ENCODE peak calls at places on chromosomes 11 and 22, in six cellular contexts. W, V, M, A, F and S are unnamed samples.

GRCh38 chr11:7437706-7438105 is 47.6 kb upstream of the OLFML1 start:
- DNase-seq in V (no peak), A (no peak), W (no peak), F (no peak), M (no peak), S (no peak)

GRCh38 chr22:36659762-36660509 is 43.6 kb downstream of the CACNG2 start:
- DNase-seq in A (peak; percentile 91), M (peak; percentile 81), V (peak; percentile 92), F (peak; percentile 99), W (peak; percentile 25), S (no peak)

GRCh38 chr11:78606667-78607066 is 32.0 kb upstream of the NARS2 start:
- DNase-seq in M (no peak), A (no peak), F (no peak), V (no peak), W (no peak), S (no peak)

GRCh38 chr11:77506857-77507256 is 33.0 kb upstream of the PAK1 start:
- DNase-seq in M (no peak), A (no peak), W (no peak), V (no peak), F (peak; percentile 51), S (no peak)

GRCh38 chr11:7851391-7851790 is 54.6 kb upstream of the OR5P2 start:
- DNase-seq in W (no peak), V (no peak), A (no peak), M (no peak), F (no peak), S (no peak)

GRCh38 chr22:20271114-20271994 is 3.2 kb upstream of the RTN4R start:
- DNase-seq in W (no peak), A (no peak), F (no peak), V (peak; percentile 74), M (no peak), S (no peak)

GRCh38 chr11:34621876-34622275 is 983 bp downstream of the EHF start:
- DNase-seq in F (no peak), A (no peak), W (no peak), M (no peak), V (no peak), S (no peak)

GRCh38 chr11:8267831-8268529 is 4.3 kb upstream of the LMO1 start:
- DNase-seq in A (no peak), M (no peak), F (no peak), W (no peak), V (peak; percentile 42), S (no peak)

GRCh38 chr22:31969789-31970489 is 25.6 kb downstream of the YWHAH start:
- DNase-seq in A (peak; percentile 76), M (peak; percentile 68), V (peak; percentile 83), W (no peak), F (peak; percentile 83), S (peak; percentile 89)

GRCh38 chr11:96257972-96258951 is 84.7 kb downstream of the MAML2 start:
- DNase-seq in W (no peak), A (no peak), F (no peak), V (no peak), M (peak; percentile 58), S (peak; percentile 78)

GRCh38 chr11:102546923-102547471 is 16.4 kb upstream of the MMP7 start:
- DNase-seq in V (no peak), W (no peak), A (peak; percentile 64), M (no peak), F (no peak), S (no peak)

GRCh38 chr11:79762271-79762935 is 321.6 kb upstream of the TENM4 start:
- DNase-seq in A (no peak), V (no peak), M (peak; percentile 36), W (no peak), F (no peak), S (peak; percentile 19)

GRCh38 chr22:19879651-19879995 is 24.9 kb upstream of the GNB1L start:
- DNase-seq in W (no peak), A (no peak), F (no peak), V (no peak), M (no peak), S (no peak)

GRCh38 chr11:120254788-120255518 is 15.0 kb downstream of the POU2F3 start:
- DNase-seq in M (no peak), A (no peak), V (no peak), F (no peak), W (no peak), S (no peak)

GRCh38 chr11:73258104-73258684 is 13.9 kb upstream of the P2RY6 start:
- DNase-seq in W (no peak), V (no peak), M (no peak), F (no peak), A (no peak), S (no peak)

GRCh38 chr11:126561327-126561893 is 205.9 kb downstream of the ST3GAL4 start:
- DNase-seq in V (peak; percentile 22), A (no peak), W (no peak), F (peak; percentile 33), M (peak; percentile 65), S (peak; percentile 73)

GRCh38 chr11:12086271-12087074 is 23.9 kb upstream of the MICAL2 start:
- DNase-seq in V (no peak), M (peak; percentile 95), W (no peak), F (peak; percentile 45), A (no peak), S (no peak)

GRCh38 chr11:119433369-119433749 is 10.4 kb upstream of the THY1 start:
- DNase-seq in A (no peak), V (no peak), W (no peak), F (no peak), M (peak; percentile 40), S (no peak)

GRCh38 chr11:122780296-122780949 is 57.9 kb upstream of the CRTAM start:
- DNase-seq in M (no peak), V (no peak), A (no peak), W (no peak), F (no peak), S (no peak)

GRCh38 chr22:49012695-49013094 is 815.0 kb downstream of the BRD1 start:
- DNase-seq in A (no peak), M (no peak), W (no peak), V (no peak), F (no peak), S (no peak)

GRCh38 chr22:49010901-49011300 is 816.8 kb downstream of the BRD1 start:
- DNase-seq in V (no peak), F (no peak), A (no peak), W (no peak), M (no peak), S (no peak)

GRCh38 chr22:49010086-49010863 is 817.4 kb downstream of the BRD1 start:
- DNase-seq in V (no peak), W (no peak), F (no peak), M (no peak), A (no peak), S (no peak)

GRCh38 chr22:49011379-49011768 is 816.3 kb downstream of the BRD1 start:
- DNase-seq in W (no peak), F (no peak), V (no peak), M (no peak), A (no peak), S (no peak)

DNA sequence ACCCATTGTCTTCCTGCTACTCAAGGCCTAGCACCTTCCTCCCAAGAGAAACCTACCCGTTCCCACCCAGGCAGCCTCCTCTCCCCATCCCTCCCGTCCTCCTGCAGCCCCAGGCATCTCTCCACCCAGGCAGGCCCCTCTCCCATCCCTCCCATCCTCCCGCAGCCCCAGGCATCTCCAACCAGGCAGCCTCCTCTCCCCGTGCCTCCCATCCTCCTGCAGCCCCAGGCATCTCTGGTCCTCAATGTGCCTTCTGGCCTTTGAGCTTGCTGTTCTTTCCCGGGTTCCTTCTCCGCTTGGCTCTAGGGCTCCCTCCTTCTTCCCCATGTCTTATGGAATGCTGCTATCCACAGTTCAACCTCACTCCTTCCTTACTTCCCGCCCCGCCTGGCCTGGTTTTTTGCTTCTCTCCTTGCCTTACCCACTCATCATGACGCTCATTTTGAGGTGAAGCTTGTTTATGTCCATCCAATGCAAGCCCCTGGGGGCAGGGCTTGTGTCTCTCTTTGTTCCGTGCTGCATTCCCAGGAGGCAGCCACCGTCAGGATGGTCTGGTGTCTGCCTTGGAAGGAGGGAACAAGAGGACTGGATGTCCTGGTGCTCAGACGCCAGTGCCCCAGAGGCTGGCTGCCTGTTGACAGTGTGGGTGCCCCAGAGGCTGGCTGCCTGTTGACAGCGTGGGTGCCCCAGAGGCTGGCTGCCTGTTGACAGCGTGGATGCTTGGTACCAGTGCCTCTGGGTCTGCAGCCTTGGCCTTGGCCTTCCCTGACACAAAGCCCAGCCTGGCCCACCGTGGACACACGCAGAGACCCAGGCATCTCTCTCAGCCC is 815.7 kb downstream of the BRD1 start:
- DNase-seq in A (no peak), F (no peak), W (no peak), M (no peak), V (no peak), S (no peak)
- H3K27me3 ChIP-seq in A (no peaks in the 10 kb centered on the region), F (peaks cover 99% of the 10 kb centered on the region), W (no peaks in the 10 kb centered on the region), M (no peaks in the 10 kb centered on the region), V (no peaks in the 10 kb centered on the region), S (peaks cover 86% of the 10 kb centered on the region)

DNA sequence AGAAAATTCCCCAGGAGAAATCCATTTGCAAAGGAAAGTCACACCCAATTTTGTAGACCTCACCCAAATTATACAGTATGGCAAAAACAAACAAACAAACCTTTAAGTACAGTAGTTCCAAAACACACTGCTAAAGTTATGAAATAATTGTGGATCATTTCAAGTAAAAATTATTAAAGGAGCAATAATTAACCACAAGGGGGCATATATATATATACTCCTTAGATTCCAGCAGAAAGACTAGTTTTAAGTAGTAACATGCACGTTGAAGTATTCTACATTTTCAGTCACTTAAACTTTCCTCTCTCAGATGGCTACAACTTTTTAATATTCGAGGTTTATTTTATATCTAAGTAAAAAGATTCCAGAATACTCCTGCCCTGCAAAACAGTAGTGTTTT is 26.8 kb downstream of the RNF141 start:
- DNase-seq in F (no peak), W (no peak), A (no peak), M (peak; percentile 68), V (no peak), S (no peak)
- TF ChIP-seq CTCF in F (peak; percentile 60), W (peak; percentile 57), A (no peak), M (no peak), V (peak; percentile 15), S (peak; percentile 34)

GRCh38 chr11:2549080-2549479 is 104.3 kb downstream of the KCNQ1 start:
- DNase-seq in M (no peak), A (no peak), V (no peak), F (no peak), W (no peak), S (no peak)

GRCh38 chr11:2549876-2550605 is 105.2 kb downstream of the KCNQ1 start:
- DNase-seq in A (no peak), W (no peak), V (no peak), F (no peak), M (no peak), S (no peak)

GRCh38 chr11:2547806-2548205 is 103.0 kb downstream of the KCNQ1 start:
- DNase-seq in M (no peak), V (no peak), A (no peak), W (no peak), F (no peak), S (no peak)

GRCh38 chr11:2549491-2549875 is 104.7 kb downstream of the KCNQ1 start:
- DNase-seq in V (no peak), M (no peak), F (no peak), A (no peak), W (no peak), S (no peak)

GRCh38 chr11:2548596-2548995 is 103.8 kb downstream of the KCNQ1 start:
- DNase-seq in W (no peak), V (no peak), F (no peak), A (no peak), M (no peak), S (no peak)
- H3K27me3 ChIP-seq in W (no peaks in the 10 kb centered on the region), V (no peaks in the 10 kb centered on the region), F (peaks cover 21% of the 10 kb centered on the region), A (no peaks in the 10 kb centered on the region), M (peaks cover 6% of the 10 kb centered on the region), S (no peaks in the 10 kb centered on the region)

DNA sequence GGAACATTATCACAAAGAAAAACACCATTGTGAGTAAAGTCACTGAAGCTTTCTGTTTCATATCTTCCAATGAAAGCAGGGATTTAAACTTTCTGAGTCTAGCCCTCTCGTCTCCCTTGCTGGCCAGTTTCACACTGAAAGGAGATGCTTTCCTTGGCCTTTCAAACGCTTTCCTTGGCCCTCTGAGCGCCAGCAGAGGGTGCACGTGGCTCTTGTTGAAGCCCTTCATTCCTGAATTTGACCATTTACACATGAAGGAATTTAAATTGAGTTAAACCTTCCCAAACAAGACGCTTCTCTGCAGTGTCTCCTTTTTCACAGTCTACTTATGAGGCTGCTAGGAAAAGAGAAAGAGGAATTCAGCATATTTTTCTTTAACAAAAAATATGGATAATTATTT is 21.5 kb downstream of the NNMT start:
- DNase-seq in M (peak; percentile 61), F (peak; percentile 8), A (no peak), V (no peak), W (no peak), S (peak; percentile 77)
- TF ChIP-seq CTCF in M (peak; percentile 58), F (peak; percentile 46), A (no peak), V (no peak), W (peak; percentile 11), S (peak; percentile 86)